ENCODE peak calls at places on chromosomes 3 and 15, in eight cellular contexts. One of them, this sample, is unnamed.

GRCh38 chr15:61206767-61207166 is 22.3 kb downstream of the RORA start:
- DNase-seq in GM23248: no peak
- DNase-seq in HCT116: no peak
- DNase-seq in hepatocyte: no peak
- DNase-seq in K562: no peak
- DNase-seq in OCI-LY7: no peak
- DNase-seq in PC-9: no peak
- DNase-seq in keratinocyte: no peak
- DNase-seq in this sample: no peak

GRCh38 chr15:66899555-66900350 is 165.6 kb upstream of the SMAD3 start:
- DNase-seq in GM23248: peak; percentile 81
- DNase-seq in HCT116: no peak
- DNase-seq in hepatocyte: no peak
- DNase-seq in K562: no peak
- DNase-seq in OCI-LY7: no peak
- DNase-seq in PC-9: no peak
- DNase-seq in keratinocyte: no peak
- DNase-seq in this sample: peak; percentile 6

GRCh38 chr15:35427091-35427490 is 118.9 kb downstream of the DPH6 start:
- DNase-seq in GM23248: peak; percentile 66
- DNase-seq in HCT116: no peak
- DNase-seq in hepatocyte: peak; percentile 4
- DNase-seq in K562: no peak
- DNase-seq in OCI-LY7: no peak
- DNase-seq in PC-9: peak; percentile 2
- DNase-seq in keratinocyte: no peak
- DNase-seq in this sample: peak; percentile 77

GRCh38 chr15:63276342-63277043 is 912 bp upstream of the APH1B start:
- DNase-seq in GM23248: no peak
- DNase-seq in HCT116: no peak
- DNase-seq in hepatocyte: no peak
- DNase-seq in K562: no peak
- DNase-seq in OCI-LY7: no peak
- DNase-seq in PC-9: no peak
- DNase-seq in keratinocyte: no peak
- DNase-seq in this sample: no peak

GRCh38 chr15:69893863-69894262 is 203.9 kb downstream of the TLE3 start:
- DNase-seq in GM23248: peak; percentile 83
- DNase-seq in HCT116: no peak
- DNase-seq in hepatocyte: peak; percentile 36
- DNase-seq in K562: peak; percentile 12
- DNase-seq in OCI-LY7: no peak
- DNase-seq in PC-9: no peak
- DNase-seq in keratinocyte: no peak
- DNase-seq in this sample: peak; percentile 65

GRCh38 chr3:58999779-59000170 is 50.0 kb downstream of the CFAP20DC start:
- DNase-seq in GM23248: peak; percentile 39
- DNase-seq in HCT116: no peak
- DNase-seq in hepatocyte: no peak
- DNase-seq in K562: no peak
- DNase-seq in OCI-LY7: no peak
- DNase-seq in PC-9: no peak
- DNase-seq in keratinocyte: no peak
- DNase-seq in this sample: peak; percentile 10

GRCh38 chr15:80749589-80749988 is 29.6 kb upstream of the CEMIP start:
- DNase-seq in GM23248: peak; percentile 60
- DNase-seq in HCT116: no peak
- DNase-seq in hepatocyte: no peak
- DNase-seq in K562: no peak
- DNase-seq in OCI-LY7: no peak
- DNase-seq in PC-9: no peak
- DNase-seq in keratinocyte: no peak
- DNase-seq in this sample: no peak

GRCh38 chr3:52891615-52892081 is 5.7 kb downstream of the STIMATE start:
- DNase-seq in GM23248: peak; percentile 84
- DNase-seq in HCT116: no peak
- DNase-seq in hepatocyte: peak; percentile 63
- DNase-seq in K562: no peak
- DNase-seq in OCI-LY7: no peak
- DNase-seq in PC-9: no peak
- DNase-seq in keratinocyte: no peak
- DNase-seq in this sample: no peak

GRCh38 chr15:72227192-72227586 is 3.8 kb downstream of the PKM start:
- DNase-seq in GM23248: peak; percentile 92
- DNase-seq in HCT116: peak; percentile 59
- DNase-seq in hepatocyte: peak; percentile 71
- DNase-seq in K562: no peak
- DNase-seq in OCI-LY7: peak; percentile 24
- DNase-seq in PC-9: no peak
- DNase-seq in keratinocyte: peak; percentile 87
- DNase-seq in this sample: peak; percentile 91

GRCh38 chr15:81312790-81313543 is 11.0 kb downstream of the STARD5 start:
- DNase-seq in GM23248: peak; percentile 99
- DNase-seq in HCT116: peak; percentile 84
- DNase-seq in hepatocyte: peak; percentile 77
- DNase-seq in K562: no peak
- DNase-seq in OCI-LY7: no peak
- DNase-seq in PC-9: peak; percentile 75
- DNase-seq in keratinocyte: peak; percentile 99
- DNase-seq in this sample: peak; percentile 98

GRCh38 chr15:91021516-91022074 is 799 bp downstream of the VPS33B start:
- DNase-seq in GM23248: peak; percentile 66
- DNase-seq in HCT116: no peak
- DNase-seq in hepatocyte: no peak
- DNase-seq in K562: no peak
- DNase-seq in OCI-LY7: peak; percentile 7
- DNase-seq in PC-9: no peak
- DNase-seq in keratinocyte: peak; percentile 4
- DNase-seq in this sample: peak; percentile 4

GRCh38 chr3:178139116-178139515 is 397.1 kb upstream of the KCNMB2 start:
- DNase-seq in GM23248: no peak
- DNase-seq in HCT116: no peak
- DNase-seq in hepatocyte: no peak
- DNase-seq in K562: no peak
- DNase-seq in OCI-LY7: no peak
- DNase-seq in PC-9: no peak
- DNase-seq in keratinocyte: no peak
- DNase-seq in this sample: no peak

GRCh38 chr3:56771376-56771775 is 30.4 kb downstream of the ARHGEF3 start:
- DNase-seq in GM23248: no peak
- DNase-seq in HCT116: no peak
- DNase-seq in hepatocyte: no peak
- DNase-seq in K562: no peak
- DNase-seq in OCI-LY7: no peak
- DNase-seq in PC-9: no peak
- DNase-seq in keratinocyte: no peak
- DNase-seq in this sample: no peak

GRCh38 chr3:4986175-4986610 is 7.0 kb downstream of the BHLHE40 start:
- DNase-seq in GM23248: no peak
- DNase-seq in HCT116: no peak
- DNase-seq in hepatocyte: peak; percentile 39
- DNase-seq in K562: no peak
- DNase-seq in OCI-LY7: no peak
- DNase-seq in PC-9: no peak
- DNase-seq in keratinocyte: no peak
- DNase-seq in this sample: peak; percentile 76

GRCh38 chr3:150653110-150653561 is 50.0 kb downstream of the SELENOT start:
- DNase-seq in GM23248: no peak
- DNase-seq in HCT116: no peak
- DNase-seq in hepatocyte: no peak
- DNase-seq in K562: no peak
- DNase-seq in OCI-LY7: no peak
- DNase-seq in PC-9: no peak
- DNase-seq in keratinocyte: no peak
- DNase-seq in this sample: no peak

DNA sequence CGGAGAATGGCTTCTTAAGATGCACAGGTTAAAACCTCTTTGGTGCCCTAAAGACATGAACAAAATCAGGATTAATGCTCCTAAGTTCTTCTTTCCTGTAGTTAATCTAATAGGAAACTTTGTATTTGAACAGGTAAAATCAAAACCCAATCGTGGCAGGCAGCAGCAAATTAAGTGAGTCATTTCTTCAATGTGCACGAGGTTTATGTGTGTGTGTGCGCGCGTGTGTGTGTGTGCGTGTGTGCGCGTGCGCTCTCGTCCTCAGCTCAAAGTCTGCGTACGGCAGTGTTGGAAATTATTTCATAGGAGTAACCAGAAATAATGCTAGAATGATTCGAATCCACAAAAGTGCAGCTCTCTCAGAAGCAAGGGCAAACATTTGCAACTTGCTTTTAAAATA is 905 bp downstream of the FAM81A start:
- DNase-seq in GM23248: peak; percentile 10
- DNase-seq in HCT116: no peak
- DNase-seq in hepatocyte: no peak
- DNase-seq in K562: no peak
- DNase-seq in OCI-LY7: peak; percentile 19
- DNase-seq in PC-9: no peak
- DNase-seq in keratinocyte: no peak
- DNase-seq in this sample: no peak
- H2AFZ ChIP-seq in GM23248: no peak overlapping the region
- H2AFZ ChIP-seq in HCT116: no peak overlapping the region
- H2AFZ ChIP-seq in hepatocyte: peak overlapping the region; percentile 68
- H2AFZ ChIP-seq in K562: no peak overlapping the region
- H2AFZ ChIP-seq in OCI-LY7: peak overlapping the region; percentile 86
- H2AFZ ChIP-seq in PC-9: no peak overlapping the region
- H2AFZ ChIP-seq in keratinocyte: no peak overlapping the region
- H2AFZ ChIP-seq in this sample: no peak overlapping the region

GRCh38 chr3:66038384-66038725 is 363 bp downstream of the MAGI1 start:
- DNase-seq in GM23248: peak; percentile 86
- DNase-seq in HCT116: no peak
- DNase-seq in hepatocyte: peak; percentile 87
- DNase-seq in K562: no peak
- DNase-seq in OCI-LY7: no peak
- DNase-seq in PC-9: no peak
- DNase-seq in keratinocyte: no peak
- DNase-seq in this sample: no peak
- H3K27ac ChIP-seq in GM23248: peak overlapping the region; percentile 97
- H3K27ac ChIP-seq in HCT116: peak overlapping the region; percentile 88
- H3K27ac ChIP-seq in hepatocyte: peak overlapping the region; percentile 96
- H3K27ac ChIP-seq in K562: no peak overlapping the region
- H3K27ac ChIP-seq in OCI-LY7: peak overlapping the region; percentile 6
- H3K27ac ChIP-seq in PC-9: peak overlapping the region; percentile 77
- H3K27ac ChIP-seq in keratinocyte: peak overlapping the region; percentile 79
- H3K27ac ChIP-seq in this sample: peak overlapping the region; percentile 90

GRCh38 chr3:16509721-16510619 is 3.5 kb downstream of the RFTN1 start:
- DNase-seq in GM23248: no peak
- DNase-seq in HCT116: no peak
- DNase-seq in hepatocyte: no peak
- DNase-seq in K562: no peak
- DNase-seq in OCI-LY7: peak; percentile 65
- DNase-seq in PC-9: no peak
- DNase-seq in keratinocyte: no peak
- DNase-seq in this sample: no peak

GRCh38 chr3:16512435-16513140 is 911 bp downstream of the RFTN1 start:
- DNase-seq in GM23248: peak; percentile 76
- DNase-seq in HCT116: no peak
- DNase-seq in hepatocyte: peak; percentile 17
- DNase-seq in K562: no peak
- DNase-seq in OCI-LY7: peak; percentile 88
- DNase-seq in PC-9: no peak
- DNase-seq in keratinocyte: no peak
- DNase-seq in this sample: no peak

GRCh38 chr3:16513141-16514020 is at the start of gene RFTN1:
- DNase-seq in GM23248: peak; percentile 87
- DNase-seq in HCT116: no peak
- DNase-seq in hepatocyte: peak; percentile 77
- DNase-seq in K562: no peak
- DNase-seq in OCI-LY7: peak; percentile 87
- DNase-seq in PC-9: no peak
- DNase-seq in keratinocyte: no peak
- DNase-seq in this sample: peak; percentile 54

GRCh38 chr3:16510620-16511319 is 2.7 kb downstream of the RFTN1 start:
- DNase-seq in GM23248: no peak
- DNase-seq in HCT116: no peak
- DNase-seq in hepatocyte: no peak
- DNase-seq in K562: no peak
- DNase-seq in OCI-LY7: peak; percentile 71
- DNase-seq in PC-9: no peak
- DNase-seq in keratinocyte: no peak
- DNase-seq in this sample: no peak

DNA sequence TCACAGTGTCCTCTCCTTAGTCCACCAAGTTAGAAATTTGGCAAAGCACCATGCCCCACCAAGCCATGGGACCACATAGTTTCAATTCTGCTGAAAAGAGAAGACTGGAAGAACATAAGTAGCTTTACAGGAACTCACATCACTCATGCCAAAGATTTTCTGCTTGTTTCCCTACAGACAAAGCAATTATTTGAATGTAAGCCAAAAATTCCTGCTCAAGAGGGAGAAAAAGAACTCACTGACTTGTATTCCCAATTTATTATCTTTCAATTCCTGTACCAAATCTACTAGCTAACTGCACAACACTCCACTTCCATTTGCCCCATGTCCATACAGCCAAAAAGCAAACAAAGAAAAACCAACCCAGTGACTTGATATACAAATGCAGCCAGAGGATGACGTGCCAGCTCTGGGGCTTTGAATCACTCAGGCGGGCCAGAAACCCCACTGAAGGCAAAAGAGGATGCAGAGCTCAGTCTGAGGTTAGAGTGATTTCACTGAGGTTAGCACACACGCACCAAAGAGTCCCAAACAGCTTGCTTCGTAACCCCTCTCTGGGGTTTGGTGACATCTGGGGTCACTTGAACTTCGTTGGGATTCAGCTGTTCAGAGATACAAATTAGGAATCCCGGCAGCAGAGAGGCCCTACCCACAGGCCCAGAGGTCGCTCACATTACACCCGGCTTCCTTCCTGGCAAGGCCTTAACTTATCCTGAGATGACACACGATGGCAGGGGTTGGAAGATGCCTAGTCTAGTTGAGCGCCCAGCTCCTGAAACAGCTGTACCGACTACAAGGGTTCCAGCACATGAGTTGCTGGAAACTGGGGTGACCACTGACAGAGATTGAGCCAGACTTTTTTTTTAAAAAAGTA is 1.7 kb downstream of the RFTN1 start:
- DNase-seq in GM23248: peak; percentile 95
- DNase-seq in HCT116: no peak
- DNase-seq in hepatocyte: no peak
- DNase-seq in K562: no peak
- DNase-seq in OCI-LY7: peak; percentile 92
- DNase-seq in PC-9: no peak
- DNase-seq in keratinocyte: no peak
- DNase-seq in this sample: peak; percentile 89
- H3K36me3 ChIP-seq in GM23248: no peaks in the 10 kb centered on the region
- H3K36me3 ChIP-seq in HCT116: no peaks in the 10 kb centered on the region
- H3K36me3 ChIP-seq in hepatocyte: no peaks in the 10 kb centered on the region
- H3K36me3 ChIP-seq in K562: no peaks in the 10 kb centered on the region
- H3K36me3 ChIP-seq in OCI-LY7: peaks cover 41% of the 10 kb centered on the region
- H3K36me3 ChIP-seq in PC-9: no peaks in the 10 kb centered on the region
- H3K36me3 ChIP-seq in keratinocyte: no peaks in the 10 kb centered on the region
- H3K36me3 ChIP-seq in this sample: no peaks in the 10 kb centered on the region

DNA sequence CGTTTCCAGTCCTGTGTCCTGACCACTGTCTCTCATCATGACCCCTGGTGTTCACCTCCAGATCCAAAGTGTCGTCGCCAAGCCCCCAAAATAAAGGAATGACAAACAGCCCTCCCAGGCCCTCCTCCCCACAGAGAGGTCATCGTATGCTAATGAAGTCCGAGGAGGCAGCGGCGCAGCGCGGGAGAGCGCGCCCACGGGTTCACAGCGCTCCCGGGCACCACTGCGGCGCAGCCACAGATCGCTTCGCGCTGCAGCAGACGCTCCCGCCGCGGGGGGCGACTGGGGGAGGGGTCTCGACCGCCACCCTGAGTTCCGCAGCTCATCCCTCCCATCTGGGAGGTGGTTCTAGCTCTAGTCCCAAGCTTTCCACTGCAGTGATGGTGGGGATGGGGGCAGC is 1.3 kb downstream of the DGKG start:
- DNase-seq in GM23248: no peak
- DNase-seq in HCT116: no peak
- DNase-seq in hepatocyte: no peak
- DNase-seq in K562: no peak
- DNase-seq in OCI-LY7: no peak
- DNase-seq in PC-9: no peak
- DNase-seq in keratinocyte: no peak
- DNase-seq in this sample: no peak
- H2AFZ ChIP-seq in GM23248: no peak overlapping the region
- H2AFZ ChIP-seq in HCT116: no peak overlapping the region
- H2AFZ ChIP-seq in hepatocyte: no peak overlapping the region
- H2AFZ ChIP-seq in K562: no peak overlapping the region
- H2AFZ ChIP-seq in OCI-LY7: no peak overlapping the region
- H2AFZ ChIP-seq in PC-9: no peak overlapping the region
- H2AFZ ChIP-seq in keratinocyte: no peak overlapping the region
- H2AFZ ChIP-seq in this sample: peak overlapping the region; percentile 4